ENCODE peak calls at places on chromosomes 7 and 10, in ten cellular contexts. One of them, this sample, is unnamed.

GRCh38 chr7:54349259-54349658 is 192.9 kb upstream of the VSTM2A start:
- DNase-seq in NCI-H446: no peak
- DNase-seq in stimulated activated CD4-positive, alpha-beta T cell treated with anti-CD3 and anti-CD28 coated beads, Interleukin-15, amount 100 ng/mL, for 1 hour: no peak
- DNase-seq in activated gamma-delta T cell treated with anti-CD3 and anti-CD28 coated beads, Interleukin-2, amount 50 U/mL, for 16 hours: no peak
- DNase-seq in progenitor cell of endocrine pancreas: no peak
- DNase-seq in nucleus accumbens: no peak
- DNase-seq in Daoy: no peak
- DNase-seq in AG08396: no peak
- DNase-seq in hypothalamus: no peak
- DNase-seq in activated CD4-positive, alpha-beta memory T cell treated with anti-CD3 and anti-CD28 coated beads, Interleukin-2, amount 10 ng/mL, durations not matched to agents 7 days and 5 days: no peak
- DNase-seq in this sample: peak; percentile 42

GRCh38 chr10:100866575-100867098 is 46.1 kb upstream of the SLF2 start:
- DNase-seq in stimulated activated CD4-positive, alpha-beta T cell treated with anti-CD3 and anti-CD28 coated beads, Interleukin-15, amount 100 ng/mL, for 1 hour: no peak
- DNase-seq in NCI-H446: no peak
- DNase-seq in nucleus accumbens: no peak
- DNase-seq in Daoy: no peak
- DNase-seq in hypothalamus: no peak
- DNase-seq in progenitor cell of endocrine pancreas: no peak
- DNase-seq in activated CD4-positive, alpha-beta memory T cell treated with anti-CD3 and anti-CD28 coated beads, Interleukin-2, amount 10 ng/mL, durations not matched to agents 7 days and 5 days: no peak
- DNase-seq in AG08396: no peak
- DNase-seq in activated gamma-delta T cell treated with anti-CD3 and anti-CD28 coated beads, Interleukin-2, amount 50 U/mL, for 16 hours: no peak
- DNase-seq in this sample: no peak

GRCh38 chr7:111364413-111364812 is 197.9 kb downstream of the IMMP2L start:
- DNase-seq in hypothalamus: no peak
- DNase-seq in Daoy: peak; percentile 38
- DNase-seq in NCI-H446: no peak
- DNase-seq in stimulated activated CD4-positive, alpha-beta T cell treated with anti-CD3 and anti-CD28 coated beads, Interleukin-15, amount 100 ng/mL, for 1 hour: no peak
- DNase-seq in activated gamma-delta T cell treated with anti-CD3 and anti-CD28 coated beads, Interleukin-2, amount 50 U/mL, for 16 hours: no peak
- DNase-seq in nucleus accumbens: no peak
- DNase-seq in activated CD4-positive, alpha-beta memory T cell treated with anti-CD3 and anti-CD28 coated beads, Interleukin-2, amount 10 ng/mL, durations not matched to agents 7 days and 5 days: no peak
- DNase-seq in progenitor cell of endocrine pancreas: no peak
- DNase-seq in AG08396: no peak
- DNase-seq in this sample: no peak

GRCh38 chr7:151403764-151404163 is 6.1 kb downstream of the WDR86 start:
- DNase-seq in activated gamma-delta T cell treated with anti-CD3 and anti-CD28 coated beads, Interleukin-2, amount 50 U/mL, for 16 hours: no peak
- DNase-seq in hypothalamus: no peak
- DNase-seq in nucleus accumbens: no peak
- DNase-seq in NCI-H446: no peak
- DNase-seq in activated CD4-positive, alpha-beta memory T cell treated with anti-CD3 and anti-CD28 coated beads, Interleukin-2, amount 10 ng/mL, durations not matched to agents 7 days and 5 days: no peak
- DNase-seq in stimulated activated CD4-positive, alpha-beta T cell treated with anti-CD3 and anti-CD28 coated beads, Interleukin-15, amount 100 ng/mL, for 1 hour: no peak
- DNase-seq in progenitor cell of endocrine pancreas: no peak
- DNase-seq in Daoy: peak; percentile 49
- DNase-seq in AG08396: no peak
- DNase-seq in this sample: no peak

GRCh38 chr10:52226448-52226847 is 87.6 kb upstream of the DKK1 start:
- DNase-seq in activated CD4-positive, alpha-beta memory T cell treated with anti-CD3 and anti-CD28 coated beads, Interleukin-2, amount 10 ng/mL, durations not matched to agents 7 days and 5 days: no peak
- DNase-seq in hypothalamus: no peak
- DNase-seq in nucleus accumbens: no peak
- DNase-seq in activated gamma-delta T cell treated with anti-CD3 and anti-CD28 coated beads, Interleukin-2, amount 50 U/mL, for 16 hours: no peak
- DNase-seq in stimulated activated CD4-positive, alpha-beta T cell treated with anti-CD3 and anti-CD28 coated beads, Interleukin-15, amount 100 ng/mL, for 1 hour: no peak
- DNase-seq in AG08396: peak; percentile 15
- DNase-seq in Daoy: peak; percentile 32
- DNase-seq in progenitor cell of endocrine pancreas: no peak
- DNase-seq in NCI-H446: no peak
- DNase-seq in this sample: peak; percentile 38

GRCh38 chr7:80943342-80943741 is 24.5 kb upstream of the SEMA3C start:
- DNase-seq in NCI-H446: no peak
- DNase-seq in progenitor cell of endocrine pancreas: no peak
- DNase-seq in activated CD4-positive, alpha-beta memory T cell treated with anti-CD3 and anti-CD28 coated beads, Interleukin-2, amount 10 ng/mL, durations not matched to agents 7 days and 5 days: no peak
- DNase-seq in hypothalamus: no peak
- DNase-seq in activated gamma-delta T cell treated with anti-CD3 and anti-CD28 coated beads, Interleukin-2, amount 50 U/mL, for 16 hours: no peak
- DNase-seq in Daoy: no peak
- DNase-seq in stimulated activated CD4-positive, alpha-beta T cell treated with anti-CD3 and anti-CD28 coated beads, Interleukin-15, amount 100 ng/mL, for 1 hour: no peak
- DNase-seq in AG08396: no peak
- DNase-seq in nucleus accumbens: no peak
- DNase-seq in this sample: no peak

GRCh38 chr7:73722785-73723184 is 3.3 kb upstream of the STX1A start:
- DNase-seq in stimulated activated CD4-positive, alpha-beta T cell treated with anti-CD3 and anti-CD28 coated beads, Interleukin-15, amount 100 ng/mL, for 1 hour: no peak
- DNase-seq in activated gamma-delta T cell treated with anti-CD3 and anti-CD28 coated beads, Interleukin-2, amount 50 U/mL, for 16 hours: no peak
- DNase-seq in Daoy: no peak
- DNase-seq in AG08396: no peak
- DNase-seq in NCI-H446: no peak
- DNase-seq in progenitor cell of endocrine pancreas: no peak
- DNase-seq in nucleus accumbens: no peak
- DNase-seq in activated CD4-positive, alpha-beta memory T cell treated with anti-CD3 and anti-CD28 coated beads, Interleukin-2, amount 10 ng/mL, durations not matched to agents 7 days and 5 days: no peak
- DNase-seq in hypothalamus: no peak
- DNase-seq in this sample: no peak

GRCh38 chr7:70014472-70015232 is 416.4 kb downstream of the AUTS2 start:
- DNase-seq in hypothalamus: no peak
- DNase-seq in AG08396: no peak
- DNase-seq in NCI-H446: no peak
- DNase-seq in activated gamma-delta T cell treated with anti-CD3 and anti-CD28 coated beads, Interleukin-2, amount 50 U/mL, for 16 hours: no peak
- DNase-seq in stimulated activated CD4-positive, alpha-beta T cell treated with anti-CD3 and anti-CD28 coated beads, Interleukin-15, amount 100 ng/mL, for 1 hour: no peak
- DNase-seq in Daoy: no peak
- DNase-seq in progenitor cell of endocrine pancreas: no peak
- DNase-seq in activated CD4-positive, alpha-beta memory T cell treated with anti-CD3 and anti-CD28 coated beads, Interleukin-2, amount 10 ng/mL, durations not matched to agents 7 days and 5 days: no peak
- DNase-seq in nucleus accumbens: no peak
- DNase-seq in this sample: no peak

GRCh38 chr10:104351067-104351681 is 2.5 kb upstream of the CFAP58 start:
- DNase-seq in stimulated activated CD4-positive, alpha-beta T cell treated with anti-CD3 and anti-CD28 coated beads, Interleukin-15, amount 100 ng/mL, for 1 hour: no peak
- DNase-seq in AG08396: peak; percentile 68
- DNase-seq in activated gamma-delta T cell treated with anti-CD3 and anti-CD28 coated beads, Interleukin-2, amount 50 U/mL, for 16 hours: no peak
- DNase-seq in Daoy: no peak
- DNase-seq in hypothalamus: no peak
- DNase-seq in nucleus accumbens: no peak
- DNase-seq in progenitor cell of endocrine pancreas: no peak
- DNase-seq in NCI-H446: no peak
- DNase-seq in activated CD4-positive, alpha-beta memory T cell treated with anti-CD3 and anti-CD28 coated beads, Interleukin-2, amount 10 ng/mL, durations not matched to agents 7 days and 5 days: no peak
- DNase-seq in this sample: no peak